ENCODE peak calls at places on chromosome 22, in seven cellular contexts. One of them, this sample, is unnamed. For H3K36me3, the result is how much of the 10 kb centered on the place peaks cover.

GRCh38 chr22:43884600-43885318 is 7.1 kb downstream of the PNPLA5 start:
- DNase-seq in CD8-positive, alpha-beta memory T cell: peak
- DNase-seq in tibial artery: no peak
- DNase-seq in esophagus muscularis mucosa: no peak
- DNase-seq in effector memory CD4-positive, alpha-beta T cell: no peak
- DNase-seq in cardiac muscle cell: peak
- DNase-seq in IMR-90: peak
- DNase-seq in this sample: peak

GRCh38 chr22:48578138-48579034 is 1249.3 kb downstream of the BRD1 start:
- DNase-seq in CD8-positive, alpha-beta memory T cell: no peak
- DNase-seq in tibial artery: no peak
- DNase-seq in esophagus muscularis mucosa: no peak
- DNase-seq in effector memory CD4-positive, alpha-beta T cell: no peak
- DNase-seq in cardiac muscle cell: no peak
- DNase-seq in IMR-90: no peak
- DNase-seq in this sample: no peak

GRCh38 chr22:45211435-45211834 is 29.3 kb downstream of the KIAA0930 start:
- DNase-seq in CD8-positive, alpha-beta memory T cell: no peak
- DNase-seq in tibial artery: no peak
- DNase-seq in esophagus muscularis mucosa: no peak
- DNase-seq in effector memory CD4-positive, alpha-beta T cell: no peak
- DNase-seq in cardiac muscle cell: no peak
- DNase-seq in IMR-90: no peak
- DNase-seq in this sample: no peak

GRCh38 chr22:42655693-42656092 is 6.5 kb upstream of the CYB5R3 start:
- DNase-seq in CD8-positive, alpha-beta memory T cell: no peak
- DNase-seq in tibial artery: no peak
- DNase-seq in esophagus muscularis mucosa: no peak
- DNase-seq in effector memory CD4-positive, alpha-beta T cell: no peak
- DNase-seq in cardiac muscle cell: no peak
- DNase-seq in IMR-90: no peak
- DNase-seq in this sample: no peak

GRCh38 chr22:49934144-49934890 is 15.9 kb downstream of the CRELD2 start:
- DNase-seq in CD8-positive, alpha-beta memory T cell: peak
- DNase-seq in tibial artery: no peak
- DNase-seq in esophagus muscularis mucosa: no peak
- DNase-seq in effector memory CD4-positive, alpha-beta T cell: peak
- DNase-seq in cardiac muscle cell: no peak
- DNase-seq in IMR-90: peak
- DNase-seq in this sample: peak

GRCh38 chr22:26848244-26848920 is 191.0 kb downstream of the MIAT start:
- DNase-seq in CD8-positive, alpha-beta memory T cell: no peak
- DNase-seq in tibial artery: peak
- DNase-seq in esophagus muscularis mucosa: peak
- DNase-seq in effector memory CD4-positive, alpha-beta T cell: no peak
- DNase-seq in cardiac muscle cell: peak
- DNase-seq in IMR-90: no peak
- DNase-seq in this sample: no peak

GRCh38 chr22:29325356-29325755 is 9.9 kb upstream of the RASL10A start:
- DNase-seq in CD8-positive, alpha-beta memory T cell: no peak
- DNase-seq in tibial artery: no peak
- DNase-seq in esophagus muscularis mucosa: no peak
- DNase-seq in effector memory CD4-positive, alpha-beta T cell: no peak
- DNase-seq in cardiac muscle cell: no peak
- DNase-seq in IMR-90: no peak
- DNase-seq in this sample: no peak

GRCh38 chr22:43826142-43827093 is 14.3 kb upstream of the EFCAB6 start:
- DNase-seq in CD8-positive, alpha-beta memory T cell: no peak
- DNase-seq in tibial artery: peak
- DNase-seq in esophagus muscularis mucosa: no peak
- DNase-seq in effector memory CD4-positive, alpha-beta T cell: no peak
- DNase-seq in cardiac muscle cell: peak
- DNase-seq in IMR-90: peak
- DNase-seq in this sample: no peak

GRCh38 chr22:48451891-48452290 is 1375.8 kb downstream of the BRD1 start:
- DNase-seq in CD8-positive, alpha-beta memory T cell: no peak
- DNase-seq in tibial artery: peak
- DNase-seq in esophagus muscularis mucosa: no peak
- DNase-seq in effector memory CD4-positive, alpha-beta T cell: no peak
- DNase-seq in cardiac muscle cell: no peak
- DNase-seq in IMR-90: no peak
- DNase-seq in this sample: no peak

GRCh38 chr22:43442386-43443060 is 30.7 kb downstream of the MPPED1 start:
- DNase-seq in CD8-positive, alpha-beta memory T cell: no peak
- DNase-seq in tibial artery: peak
- DNase-seq in esophagus muscularis mucosa: no peak
- DNase-seq in effector memory CD4-positive, alpha-beta T cell: no peak
- DNase-seq in cardiac muscle cell: no peak
- DNase-seq in IMR-90: no peak
- DNase-seq in this sample: no peak

GRCh38 chr22:46628756-46629155 is 8.6 kb downstream of the GRAMD4 start:
- DNase-seq in CD8-positive, alpha-beta memory T cell: no peak
- DNase-seq in tibial artery: no peak
- DNase-seq in esophagus muscularis mucosa: no peak
- DNase-seq in effector memory CD4-positive, alpha-beta T cell: no peak
- DNase-seq in cardiac muscle cell: no peak
- DNase-seq in IMR-90: no peak
- DNase-seq in this sample: no peak
- H3K36me3 ChIP-seq in CD8-positive, alpha-beta memory T cell: under half
- H3K36me3 ChIP-seq in tibial artery: under half
- H3K36me3 ChIP-seq in esophagus muscularis mucosa: under half
- H3K36me3 ChIP-seq in effector memory CD4-positive, alpha-beta T cell: under half
- H3K36me3 ChIP-seq in cardiac muscle cell: under half
- H3K36me3 ChIP-seq in IMR-90: under half
- H3K36me3 ChIP-seq in this sample: under half

DNA sequence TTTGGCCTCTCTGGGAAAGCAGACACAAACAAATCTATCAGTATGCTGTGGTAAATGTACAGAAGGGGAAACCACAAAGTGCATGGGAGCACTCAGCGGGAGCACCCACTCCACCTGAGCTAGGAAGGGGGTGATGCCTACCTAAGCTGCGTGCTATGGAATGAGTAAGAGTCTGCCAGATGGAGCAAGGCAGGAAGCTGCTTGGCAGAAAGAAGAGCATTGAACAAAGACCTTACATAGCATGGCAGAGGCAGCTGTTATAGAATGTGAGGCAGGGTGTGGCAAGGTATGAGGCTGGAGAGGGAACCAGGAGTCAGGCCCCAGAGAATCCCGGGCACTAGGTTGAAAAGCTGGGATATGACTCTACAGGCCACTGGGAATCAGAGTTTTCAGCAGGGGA is 13.8 kb upstream of the MTFP1 start:
- DNase-seq in CD8-positive, alpha-beta memory T cell: no peak
- DNase-seq in tibial artery: no peak
- DNase-seq in esophagus muscularis mucosa: no peak
- DNase-seq in effector memory CD4-positive, alpha-beta T cell: no peak
- DNase-seq in cardiac muscle cell: no peak
- DNase-seq in IMR-90: no peak
- DNase-seq in this sample: no peak
- H3K36me3 ChIP-seq in CD8-positive, alpha-beta memory T cell: under half
- H3K36me3 ChIP-seq in tibial artery: under half
- H3K36me3 ChIP-seq in esophagus muscularis mucosa: half or more
- H3K36me3 ChIP-seq in effector memory CD4-positive, alpha-beta T cell: under half
- H3K36me3 ChIP-seq in cardiac muscle cell: under half
- H3K36me3 ChIP-seq in IMR-90: half or more
- H3K36me3 ChIP-seq in this sample: under half

GRCh38 chr22:37476389-37477329 is 9.5 kb downstream of the MFNG start:
- DNase-seq in CD8-positive, alpha-beta memory T cell: no peak
- DNase-seq in tibial artery: no peak
- DNase-seq in esophagus muscularis mucosa: no peak
- DNase-seq in effector memory CD4-positive, alpha-beta T cell: no peak
- DNase-seq in cardiac muscle cell: no peak
- DNase-seq in IMR-90: no peak
- DNase-seq in this sample: no peak

GRCh38 chr22:37474447-37475090 is 11.6 kb downstream of the MFNG start:
- DNase-seq in CD8-positive, alpha-beta memory T cell: no peak
- DNase-seq in tibial artery: no peak
- DNase-seq in esophagus muscularis mucosa: no peak
- DNase-seq in effector memory CD4-positive, alpha-beta T cell: no peak
- DNase-seq in cardiac muscle cell: no peak
- DNase-seq in IMR-90: no peak
- DNase-seq in this sample: no peak

GRCh38 chr22:37471721-37472417 is 14.3 kb downstream of the MFNG start:
- DNase-seq in CD8-positive, alpha-beta memory T cell: no peak
- DNase-seq in tibial artery: no peak
- DNase-seq in esophagus muscularis mucosa: no peak
- DNase-seq in effector memory CD4-positive, alpha-beta T cell: no peak
- DNase-seq in cardiac muscle cell: no peak
- DNase-seq in IMR-90: no peak
- DNase-seq in this sample: no peak

GRCh38 chr22:37472418-37473006 is 13.7 kb downstream of the MFNG start:
- DNase-seq in CD8-positive, alpha-beta memory T cell: peak
- DNase-seq in tibial artery: no peak
- DNase-seq in esophagus muscularis mucosa: no peak
- DNase-seq in effector memory CD4-positive, alpha-beta T cell: peak
- DNase-seq in cardiac muscle cell: peak
- DNase-seq in IMR-90: peak
- DNase-seq in this sample: peak

DNA sequence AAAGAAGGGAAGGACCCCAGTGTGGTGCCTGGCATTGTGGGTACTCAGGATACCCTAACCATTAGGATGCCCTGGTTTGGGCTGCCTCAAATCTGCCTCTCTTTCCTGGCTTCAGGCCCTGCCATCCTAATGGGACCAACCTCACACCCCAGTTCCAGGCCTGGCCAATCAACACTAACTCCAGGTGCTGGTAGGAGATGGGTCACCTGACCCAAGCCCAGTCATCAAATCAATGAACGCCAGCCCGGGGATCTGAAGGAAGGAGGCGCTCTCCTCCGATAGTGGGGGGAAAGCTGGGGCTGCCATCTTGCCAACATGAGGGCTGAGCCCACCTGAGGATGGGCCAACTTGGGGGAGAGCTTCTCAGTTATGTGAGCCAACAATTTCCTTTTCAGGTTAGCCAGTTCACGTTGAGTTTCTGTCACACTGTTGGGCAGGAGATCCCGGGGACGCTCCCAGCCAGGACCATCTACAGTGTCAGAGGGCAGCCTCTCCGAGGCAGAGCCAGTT is 12.7 kb downstream of the MFNG start:
- DNase-seq in CD8-positive, alpha-beta memory T cell: no peak
- DNase-seq in tibial artery: no peak
- DNase-seq in esophagus muscularis mucosa: no peak
- DNase-seq in effector memory CD4-positive, alpha-beta T cell: no peak
- DNase-seq in cardiac muscle cell: no peak
- DNase-seq in IMR-90: no peak
- DNase-seq in this sample: no peak
- H3K36me3 ChIP-seq in CD8-positive, alpha-beta memory T cell: under half
- H3K36me3 ChIP-seq in tibial artery: under half
- H3K36me3 ChIP-seq in esophagus muscularis mucosa: under half
- H3K36me3 ChIP-seq in effector memory CD4-positive, alpha-beta T cell: half or more
- H3K36me3 ChIP-seq in cardiac muscle cell: under half
- H3K36me3 ChIP-seq in IMR-90: under half
- H3K36me3 ChIP-seq in this sample: under half

GRCh38 chr22:19330865-19331418 is 39.4 kb upstream of the CLTCL1 start:
- DNase-seq in CD8-positive, alpha-beta memory T cell: no peak
- DNase-seq in tibial artery: no peak
- DNase-seq in esophagus muscularis mucosa: no peak
- DNase-seq in effector memory CD4-positive, alpha-beta T cell: no peak
- DNase-seq in cardiac muscle cell: no peak
- DNase-seq in IMR-90: no peak
- DNase-seq in this sample: no peak
- H3K36me3 ChIP-seq in CD8-positive, alpha-beta memory T cell: under half
- H3K36me3 ChIP-seq in tibial artery: half or more
- H3K36me3 ChIP-seq in esophagus muscularis mucosa: half or more
- H3K36me3 ChIP-seq in effector memory CD4-positive, alpha-beta T cell: half or more
- H3K36me3 ChIP-seq in cardiac muscle cell: under half
- H3K36me3 ChIP-seq in IMR-90: under half
- H3K36me3 ChIP-seq in this sample: under half

GRCh38 chr22:38751422-38752346 is 4.1 kb downstream of the SUN2 start:
- DNase-seq in CD8-positive, alpha-beta memory T cell: peak
- DNase-seq in tibial artery: no peak
- DNase-seq in esophagus muscularis mucosa: no peak
- DNase-seq in effector memory CD4-positive, alpha-beta T cell: peak
- DNase-seq in cardiac muscle cell: no peak
- DNase-seq in IMR-90: no peak
- DNase-seq in this sample: peak

GRCh38 chr22:38751066-38751421 is 4.8 kb downstream of the SUN2 start:
- DNase-seq in CD8-positive, alpha-beta memory T cell: no peak
- DNase-seq in tibial artery: no peak
- DNase-seq in esophagus muscularis mucosa: no peak
- DNase-seq in effector memory CD4-positive, alpha-beta T cell: no peak
- DNase-seq in cardiac muscle cell: no peak
- DNase-seq in IMR-90: no peak
- DNase-seq in this sample: no peak

GRCh38 chr22:38750638-38751037 is 5.2 kb downstream of the SUN2 start:
- DNase-seq in CD8-positive, alpha-beta memory T cell: no peak
- DNase-seq in tibial artery: no peak
- DNase-seq in esophagus muscularis mucosa: no peak
- DNase-seq in effector memory CD4-positive, alpha-beta T cell: no peak
- DNase-seq in cardiac muscle cell: no peak
- DNase-seq in IMR-90: no peak
- DNase-seq in this sample: no peak

GRCh38 chr22:38748487-38749136 is 7.2 kb downstream of the SUN2 start:
- DNase-seq in CD8-positive, alpha-beta memory T cell: no peak
- DNase-seq in tibial artery: no peak
- DNase-seq in esophagus muscularis mucosa: no peak
- DNase-seq in effector memory CD4-positive, alpha-beta T cell: no peak
- DNase-seq in cardiac muscle cell: no peak
- DNase-seq in IMR-90: no peak
- DNase-seq in this sample: no peak

DNA sequence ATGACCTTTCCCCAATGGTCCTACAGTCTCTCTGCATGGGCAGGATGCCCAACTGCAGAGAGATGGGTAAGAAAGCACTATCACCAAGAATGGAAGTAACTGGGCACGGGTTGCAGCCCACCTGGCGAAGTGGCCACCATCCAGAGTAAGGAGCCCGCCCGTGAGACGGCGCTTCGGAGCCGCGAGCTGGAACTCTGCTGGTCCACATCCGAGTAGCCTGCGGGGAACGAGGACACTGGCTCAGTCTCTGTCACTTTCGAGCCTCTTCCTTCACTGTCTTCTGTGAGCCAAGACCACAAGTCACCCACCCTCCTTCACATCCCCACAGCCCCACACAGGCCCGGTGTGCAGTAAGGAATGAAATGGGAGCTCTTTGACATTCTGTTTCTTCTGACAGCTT is 5.7 kb downstream of the SUN2 start:
- DNase-seq in CD8-positive, alpha-beta memory T cell: no peak
- DNase-seq in tibial artery: no peak
- DNase-seq in esophagus muscularis mucosa: no peak
- DNase-seq in effector memory CD4-positive, alpha-beta T cell: no peak
- DNase-seq in cardiac muscle cell: no peak
- DNase-seq in IMR-90: no peak
- DNase-seq in this sample: no peak
- H3K36me3 ChIP-seq in CD8-positive, alpha-beta memory T cell: half or more
- H3K36me3 ChIP-seq in tibial artery: half or more
- H3K36me3 ChIP-seq in esophagus muscularis mucosa: half or more
- H3K36me3 ChIP-seq in effector memory CD4-positive, alpha-beta T cell: half or more
- H3K36me3 ChIP-seq in cardiac muscle cell: under half
- H3K36me3 ChIP-seq in IMR-90: half or more
- H3K36me3 ChIP-seq in this sample: half or more

DNA sequence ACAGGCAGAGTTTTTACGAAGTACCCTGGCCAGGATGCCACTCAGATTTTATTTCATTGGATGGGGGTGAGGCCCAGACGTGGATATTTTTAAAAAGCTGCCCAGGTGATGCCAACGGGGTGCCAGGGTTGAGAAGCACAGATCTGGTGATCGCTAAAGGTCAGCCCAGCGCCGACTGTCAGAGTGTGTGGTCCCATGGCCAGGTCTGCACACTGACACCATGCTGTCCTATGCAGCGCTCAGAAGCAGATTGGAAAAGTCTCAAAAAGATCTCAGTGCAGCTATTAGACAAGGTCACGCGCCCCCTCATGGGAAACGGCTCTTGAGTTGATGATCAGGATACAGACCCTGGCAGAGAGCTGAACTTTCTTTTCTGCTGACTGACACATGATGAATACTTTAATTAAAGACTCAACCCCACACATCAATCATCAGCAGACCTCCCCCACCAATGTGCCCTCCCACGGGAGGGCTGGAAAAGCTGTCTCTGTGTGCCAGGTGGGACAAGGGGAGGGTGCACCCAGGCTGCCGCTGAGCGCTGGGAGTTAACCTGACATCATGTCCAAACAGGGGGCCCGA is 26.7 kb downstream of the RASD2 start:
- DNase-seq in CD8-positive, alpha-beta memory T cell: no peak
- DNase-seq in tibial artery: no peak
- DNase-seq in esophagus muscularis mucosa: no peak
- DNase-seq in effector memory CD4-positive, alpha-beta T cell: no peak
- DNase-seq in cardiac muscle cell: no peak
- DNase-seq in IMR-90: no peak
- DNase-seq in this sample: no peak
- H3K36me3 ChIP-seq in CD8-positive, alpha-beta memory T cell: under half
- H3K36me3 ChIP-seq in tibial artery: under half
- H3K36me3 ChIP-seq in esophagus muscularis mucosa: under half
- H3K36me3 ChIP-seq in effector memory CD4-positive, alpha-beta T cell: under half
- H3K36me3 ChIP-seq in cardiac muscle cell: under half
- H3K36me3 ChIP-seq in IMR-90: under half
- H3K36me3 ChIP-seq in this sample: under half

This sample was measured in naive thymus-derived CD4-positive, alpha-beta T cell.